ENCODE peak calls at places on chromosomes 13 and 19, in nine cellular contexts. Q is GM03348; D is M059J; I is breast epithelium; L is stimulated activated CD4-positive, alpha-beta T cell treated with anti-CD3 and anti-CD28 coated beads, Interleukin-12 subunit alpha, Interleukin-12 subunit beta, amount 100 ng/mL, for 4 hours; C is naive thymus-derived CD4-positive, alpha-beta T cell; M is mesendoderm; R is left ventricle myocardium inferior; K is activated CD4-positive, alpha-beta T cell treated with anti-CD3 and anti-CD28 coated beads, Interleukin-2, amount 10 ng/mL, durations not matched to agents 7 days and 5 days. W is an unnamed sample.

GRCh38 chr19:1270854-1271527 is 1.9 kb downstream of the CIRBP start:
- DNase-seq in Q (no peak), D (no peak), I (no peak), L (no peak), C (no peak), M (no peak), R (no peak), K (no peak), W (no peak)

GRCh38 chr13:98327326-98328314 is 150.6 kb upstream of the RNF113B start:
- DNase-seq in Q (peak), D (no peak), I (no peak), L (no peak), C (no peak), M (peak), R (no peak), K (no peak), W (peak)

GRCh38 chr19:42473686-42474085 is 30.9 kb upstream of the CXCL17 start:
- DNase-seq in Q (no peak), D (no peak), I (no peak), L (no peak), C (no peak), M (peak), R (no peak), K (no peak), W (peak)

GRCh38 chr19:35755550-35756371 is 1.1 kb downstream of the HSPB6 start:
- DNase-seq in Q (peak), D (no peak), I (peak), L (peak), C (peak), M (no peak), R (peak), K (peak), W (peak)

GRCh38 chr19:47509170-47509847 is 5.6 kb downstream of the NAPA start:
- DNase-seq in Q (no peak), D (no peak), I (no peak), L (no peak), C (no peak), M (no peak), R (no peak), K (no peak), W (no peak)

GRCh38 chr13:43325636-43326035 is 302.2 kb downstream of the DNAJC15 start:
- DNase-seq in Q (no peak), D (no peak), I (no peak), L (no peak), C (no peak), M (no peak), R (no peak), K (no peak), W (no peak)

GRCh38 chr19:6204212-6204611 is 68.7 kb downstream of the ACSBG2 start:
- DNase-seq in Q (peak), D (peak), I (peak), L (no peak), C (no peak), M (no peak), R (no peak), K (no peak), W (no peak)

GRCh38 chr13:107258599-107259187 is 690.8 kb upstream of the ARGLU1 start:
- DNase-seq in Q (no peak), D (no peak), I (no peak), L (no peak), C (no peak), M (no peak), R (no peak), K (no peak), W (no peak)

GRCh38 chr13:93226623-93227279 is at the start of gene GPC6:
- DNase-seq in Q (peak), D (peak), I (no peak), L (no peak), C (no peak), M (peak), R (no peak), K (no peak), W (peak)

GRCh38 chr19:43532962-43533545 is at the start of gene ZNF575:
- DNase-seq in Q (peak), D (peak), I (peak), L (peak), C (peak), M (peak), R (peak), K (peak), W (peak)

GRCh38 chr19:33157906-33158305 is 26.0 kb downstream of the WDR88 start:
- DNase-seq in Q (no peak), D (no peak), I (no peak), L (no peak), C (no peak), M (no peak), R (no peak), K (no peak), W (no peak)

GRCh38 chr13:81480634-81481033 is 1139.7 kb upstream of the SPRY2 start:
- DNase-seq in Q (no peak), D (no peak), I (no peak), L (no peak), C (no peak), M (no peak), R (no peak), K (no peak), W (no peak)

GRCh38 chr19:17311455-17312248 is 2.3 kb downstream of the DDA1 start:
- DNase-seq in Q (peak), D (peak), I (no peak), L (no peak), C (no peak), M (peak), R (no peak), K (no peak), W (no peak)

GRCh38 chr19:31408460-31409124 is 59.4 kb upstream of the TSHZ3 start:
- DNase-seq in Q (peak), D (peak), I (no peak), L (no peak), C (no peak), M (peak), R (no peak), K (no peak), W (no peak)